ENCODE peak calls at places on chromosome 1, in six cellular contexts. I is mucosa of gallbladder; A is DMS153; U is activated CD4-positive, CD25-positive, alpha-beta regulatory T cell; W is hypothalamus; X is endodermal cell. R is an unnamed sample.
A peak's percentile ranks its signal among the peaks of the same experiment; 100 is the strongest.

GRCh38 chr1:16434501-16434900 is 2.7 kb downstream of the SPATA21 start:
- DNase-seq in I (no peak), W (no peak), A (no peak), X (no peak), U (no peak), R (no peak)

GRCh38 chr1:203692565-203693470 is 66.2 kb downstream of the ATP2B4 start:
- DNase-seq in A (no peak), U (no peak), W (no peak), I (peak; percentile 76), X (no peak), R (no peak)

GRCh38 chr1:5886541-5887435 is 105.4 kb downstream of the NPHP4 start:
- DNase-seq in W (no peak), A (no peak), I (no peak), U (no peak), X (no peak), R (no peak)

GRCh38 chr1:31791131-31791858 is 24.5 kb downstream of the SPOCD1 start:
- DNase-seq in W (no peak), I (no peak), X (peak; percentile 46), U (no peak), A (no peak), R (no peak)

GRCh38 chr1:179228783-179229213 is 679 bp downstream of the ABL2 start:
- DNase-seq in A (no peak), I (peak; percentile 25), U (no peak), X (peak; percentile 85), W (no peak), R (peak; percentile 33)

GRCh38 chr1:92882817-92883216 is 51.0 kb downstream of the RPL5 start:
- DNase-seq in U (no peak), X (no peak), W (no peak), I (no peak), A (no peak), R (peak; percentile 56)

GRCh38 chr1:29853716-29854330 is 617.5 kb downstream of the PTPRU start:
- DNase-seq in U (no peak), X (no peak), I (no peak), A (no peak), W (no peak), R (no peak)

GRCh38 chr1:193960499-193960898 is 774.1 kb upstream of the B3GALT2 start:
- DNase-seq in X (no peak), U (no peak), I (no peak), A (no peak), W (no peak), R (no peak)

GRCh38 chr1:39639333-39640130 is at the start of gene HEYL:
- DNase-seq in X (peak; percentile 95), I (peak; percentile 55), A (peak; percentile 87), U (peak; percentile 26), W (no peak), R (peak; percentile 63)

GRCh38 chr1:86972262-86972661 is 57.8 kb downstream of the HS2ST1 start:
- DNase-seq in I (no peak), A (no peak), X (no peak), W (no peak), U (no peak), R (no peak)

GRCh38 chr1:2014726-2015382 is 4.3 kb upstream of the GABRD start:
- DNase-seq in I (no peak), W (no peak), A (no peak), X (no peak), U (no peak), R (no peak)

GRCh38 chr1:176033474-176033873 is 173.6 kb downstream of the COP1 start:
- DNase-seq in A (no peak), U (no peak), W (no peak), X (no peak), I (no peak), R (no peak)

GRCh38 chr1:188070848-188071247 is 1242.1 kb downstream of the PLA2G4A start:
- DNase-seq in A (no peak), W (no peak), I (no peak), X (peak; percentile 69), U (no peak), R (no peak)

GRCh38 chr1:38569932-38570356 is 289.6 kb downstream of the RRAGC start:
- DNase-seq in X (peak; percentile 46), A (no peak), I (no peak), W (no peak), U (no peak), R (no peak)

GRCh38 chr1:192903142-192903541 is 94.3 kb downstream of the RGS2 start:
- DNase-seq in X (no peak), A (no peak), U (no peak), I (no peak), W (no peak), R (no peak)

GRCh38 chr1:216456682-216457081 is 33.4 kb upstream of the USH2A start:
- DNase-seq in A (no peak), U (no peak), X (no peak), I (no peak), W (no peak), R (no peak)

GRCh38 chr1:241444836-241445235 is 74.7 kb downstream of the FH start:
- DNase-seq in U (no peak), A (no peak), X (no peak), W (no peak), I (no peak), R (no peak)